ENCODE peak calls at places on chromosomes 13 and 19, in seven cellular contexts. S is uterus, I is heart right ventricle, X is HEK293T, J is H9, Q is fibroblast of pulmonary artery, H is EL. G is an unnamed sample.

GRCh38 chr19:1433119-1434039 is 4.8 kb upstream of the RPS15 start:
- DNase-seq in S (no peak), J (no peak), X (no peak), Q (no peak), H (no peak), I (no peak), G (no peak)

GRCh38 chr13:91286317-91286716 is 61.2 kb upstream of the MIR17HG start:
- DNase-seq in I (no peak), Q (no peak), H (no peak), X (no peak), J (no peak), S (no peak), G (no peak)

GRCh38 chr19:29409121-29409862 is 116.5 kb upstream of the VSTM2B start:
- DNase-seq in X (no peak), H (no peak), Q (no peak), J (no peak), I (no peak), S (no peak), G (no peak)

GRCh38 chr19:35264281-35265125 is 4.3 kb upstream of the USF2 start:
- DNase-seq in S (peak; percentile 10), I (no peak), Q (no peak), J (peak; percentile 19), X (no peak), H (no peak), G (peak; percentile 10)

GRCh38 chr13:105037064-105037463 is 1498.4 kb downstream of the EFNB2 start:
- DNase-seq in J (no peak), X (no peak), S (no peak), I (no peak), Q (no peak), H (peak; percentile 38), G (no peak)

GRCh38 chr13:38688674-38689073 is 1.8 kb downstream of the FREM2 start:
- DNase-seq in J (no peak), S (no peak), I (no peak), X (no peak), H (no peak), Q (no peak), G (no peak)

GRCh38 chr13:94947965-94948371 is 235.6 kb upstream of the SOX21 start:
- DNase-seq in Q (no peak), S (no peak), I (no peak), H (no peak), J (no peak), X (no peak), G (no peak)

GRCh38 chr19:38371081-38371480 is 3.3 kb upstream of the PSMD8 start:
- DNase-seq in I (no peak), X (no peak), J (no peak), H (no peak), S (no peak), Q (no peak), G (no peak)

GRCh38 chr13:45073809-45074208 is 46.5 kb upstream of the GTF2F2 start:
- DNase-seq in J (peak; percentile 63), I (no peak), S (no peak), H (no peak), X (no peak), Q (no peak), G (no peak)

GRCh38 chr13:87941244-87941643 is 270.1 kb downstream of the SLITRK5 start:
- DNase-seq in Q (no peak), S (no peak), X (no peak), I (no peak), H (no peak), J (no peak), G (no peak)

G was measured in tibial nerve.